ENCODE peak calls at places on chromosomes 4 and X, in six cellular contexts. P is SK-N-SH, H is HCT116, F is HepG2, Q is K562, N is H1. J is an unnamed sample.

GRCh38 chr4:6272863-6273660 is 3.4 kb downstream of the WFS1 start:
- DNase-seq in N (no peak), H (no peak), P (peak), Q (no peak), F (peak), J (peak)

GRCh38 chr4:6917445-6918241 is 8.0 kb downstream of the TBC1D14 start:
- DNase-seq in N (no peak), F (peak), Q (peak), H (peak), P (peak), J (no peak)

GRCh38 chr4:1901127-1901526 is 29.9 kb downstream of the NSD2 start:
- DNase-seq in N (no peak), F (no peak), Q (no peak), H (no peak), P (no peak), J (no peak)

GRCh38 chr4:170198742-170199141 is 109.0 kb upstream of the AADAT start:
- DNase-seq in P (no peak), F (no peak), N (no peak), H (peak), Q (no peak), J (no peak)

GRCh38 chr4:105061136-105061696 is 85.5 kb upstream of the TET2 start:
- DNase-seq in H (peak), N (no peak), F (peak), P (no peak), Q (peak), J (no peak)

GRCh38 chr4:6658635-6659075 is 18.2 kb downstream of the MRFAP1 start:
- DNase-seq in F (no peak), H (no peak), N (peak), P (no peak), Q (no peak), J (no peak)

GRCh38 chr4:176726803-176727202 is 65.9 kb downstream of the VEGFC start:
- DNase-seq in H (no peak), F (no peak), P (no peak), N (no peak), Q (no peak), J (no peak)

GRCh38 chr4:122765702-122766352 is 33.3 kb downstream of the BBS12 start:
- DNase-seq in P (no peak), Q (peak), H (no peak), N (no peak), F (no peak), J (no peak)

GRCh38 chrX:68077378-68077777 is 355.9 kb downstream of the OPHN1 start:
- DNase-seq in N (no peak), H (no peak), P (no peak), Q (no peak), F (no peak), J (no peak)

GRCh38 chr4:84221704-84222103 is 277.4 kb downstream of the NKX6-1 start:
- DNase-seq in H (no peak), Q (no peak), P (no peak), F (no peak), N (no peak), J (no peak)

GRCh38 chrX:72128881-72129280 is 2.8 kb downstream of the RTL5 start:
- DNase-seq in H (no peak), N (peak), Q (no peak), P (peak), F (peak), J (no peak)

GRCh38 chrX:16573781-16574180 is 76.2 kb upstream of the S100G start:
- DNase-seq in P (no peak), H (no peak), Q (no peak), F (no peak), N (no peak), J (no peak)

GRCh38 chrX:106615041-106615440 is 3.3 kb downstream of the RADX start:
- DNase-seq in F (no peak), H (no peak), P (no peak), N (no peak), Q (no peak), J (no peak)

GRCh38 chr4:118680808-118681207 is 4.4 kb upstream of the METTL14 start:
- DNase-seq in F (no peak), H (no peak), Q (no peak), N (no peak), P (no peak), J (no peak)

GRCh38 chr4:158667651-158668198 is 4.0 kb downstream of the C4orf46 start:
- DNase-seq in F (peak), P (peak), H (no peak), Q (peak), N (no peak), J (peak)

GRCh38 chr4:60744767-60745166 is 455.4 kb upstream of the ADGRL3 start:
- DNase-seq in F (no peak), Q (no peak), N (no peak), H (no peak), P (no peak), J (no peak)

GRCh38 chr4:110865611-110866254 is 242.9 kb upstream of the PITX2 start:
- DNase-seq in H (no peak), N (no peak), Q (no peak), F (no peak), P (no peak), J (no peak)

GRCh38 chr4:78776031-78776728 is at the start of gene BMP2K:
- DNase-seq in F (peak), Q (peak), N (peak), P (peak), H (peak), J (no peak)

GRCh38 chr4:69718376-69719293 is 41.8 kb downstream of the SULT1B1 start:
- DNase-seq in Q (no peak), P (no peak), F (no peak), N (no peak), H (no peak), J (no peak)

GRCh38 chr4:2252530-2252924 is 9.4 kb downstream of the MXD4 start:
- DNase-seq in N (no peak), Q (no peak), P (peak), F (no peak), H (no peak), J (no peak)

GRCh38 chrX:9597361-9598035 is 132.6 kb downstream of the TBL1X start:
- DNase-seq in Q (no peak), F (no peak), N (no peak), H (no peak), P (no peak), J (no peak)

GRCh38 chr4:82802906-82803305 is 4.3 kb upstream of the SCD5 start:
- DNase-seq in N (no peak), P (no peak), Q (no peak), H (no peak), F (no peak), J (no peak)

GRCh38 chr4:24477919-24478318 is 106.4 kb downstream of the DHX15 start:
- DNase-seq in F (no peak), H (no peak), Q (no peak), P (peak), N (no peak), J (no peak)

GRCh38 chr4:180840142-180840541 is 1403.1 kb upstream of the TENM3 start:
- DNase-seq in P (no peak), N (no peak), H (no peak), Q (no peak), F (no peak), J (no peak)

GRCh38 chr4:187065396-187065795 is 341.7 kb upstream of the FAT1 start:
- DNase-seq in H (no peak), N (no peak), Q (no peak), F (no peak), P (no peak), J (no peak)

GRCh38 chrX:64975491-64975890 is 759 bp downstream of the ZC4H2 start:
- DNase-seq in F (peak), Q (no peak), N (peak), P (peak), H (no peak), J (no peak)

GRCh38 chr4:73698217-73698616 is 42.2 kb upstream of the CXCL8 start:
- DNase-seq in N (no peak), H (no peak), P (no peak), F (no peak), Q (no peak), J (no peak)

GRCh38 chrX:46770817-46771163 is 11.9 kb upstream of the SLC9A7 start:
- DNase-seq in Q (no peak), N (no peak), P (no peak), F (no peak), H (no peak), J (no peak)

GRCh38 chr4:187908731-187909130 is 86.8 kb upstream of the ZFP42 start:
- DNase-seq in Q (no peak), P (no peak), F (no peak), H (no peak), N (no peak), J (no peak)

GRCh38 chr4:13656569-13656988 is 29.1 kb upstream of the BOD1L1 start:
- DNase-seq in F (peak), N (peak), Q (peak), H (no peak), P (peak), J (peak)

GRCh38 chrX:150873616-150874015 is 24.9 kb downstream of the CD99L2 start:
- DNase-seq in F (no peak), P (no peak), Q (no peak), N (no peak), H (peak), J (no peak)

GRCh38 chrX:340121-340520 is 21.5 kb upstream of the GTPBP6 start:
- DNase-seq in F (no peak), Q (no peak), H (no peak), N (no peak), P (no peak), J (no peak)

GRCh38 chr4:25144870-25145481 is 15.3 kb downstream of the SEPSECS start:
- DNase-seq in P (peak), Q (peak), N (no peak), F (no peak), H (peak), J (no peak)

GRCh38 chrX:150700107-150700506 is 6.9 kb downstream of the MTMR1 start:
- DNase-seq in Q (no peak), H (no peak), P (no peak), N (no peak), F (no peak), J (no peak)

GRCh38 chr4:87093443-87094123 is 126.8 kb downstream of the KLHL8 start:
- DNase-seq in Q (peak), F (peak), P (peak), H (peak), N (no peak), J (peak)

GRCh38 chrX:69305333-69306062 is 140.2 kb upstream of the PJA1 start:
- DNase-seq in F (no peak), N (peak), H (no peak), P (no peak), Q (no peak), J (no peak)

GRCh38 chrX:69309074-69309792 is 144.0 kb upstream of the PJA1 start:
- DNase-seq in N (no peak), Q (no peak), F (peak), P (no peak), H (no peak), J (no peak)

GRCh38 chrX:69307736-69308135 is 142.5 kb upstream of the PJA1 start:
- DNase-seq in N (no peak), F (no peak), Q (no peak), P (no peak), H (no peak), J (no peak)

GRCh38 chrX:69307029-69307428 is 141.8 kb upstream of the PJA1 start:
- DNase-seq in F (no peak), P (no peak), Q (no peak), H (no peak), N (no peak), J (no peak)

GRCh38 chrX:69306063-69306404 is 140.8 kb upstream of the PJA1 start:
- DNase-seq in N (no peak), F (no peak), P (no peak), H (no peak), Q (no peak), J (no peak)
- TF ChIP-seq SIN3A in N (no peak), F (no peak), P (no peak), H (no peak), Q (no peak), J (no peak)

GRCh38 chrX:120556251-120556650 is 4.5 kb downstream of the CUL4B start:
- DNase-seq in Q (no peak), P (no peak), N (no peak), F (no peak), H (no peak), J (no peak)
- TF ChIP-seq SIN3A in Q (no peak), P (no peak), N (no peak), F (no peak), H (no peak), J (no peak)

GRCh38 chr4:149708513-149709175 is 107.0 kb downstream of the IQCM start:
- DNase-seq in H (peak), Q (no peak), N (no peak), F (no peak), P (no peak), J (no peak)

GRCh38 chr4:149707862-149708261 is 107.8 kb downstream of the IQCM start:
- DNase-seq in P (no peak), Q (no peak), F (no peak), H (no peak), N (no peak), J (no peak)

GRCh38 chr4:149709640-149710039 is 106.0 kb downstream of the IQCM start:
- DNase-seq in H (no peak), N (no peak), F (no peak), P (no peak), Q (no peak), J (no peak)

GRCh38 chr4:149702414-149703108 is 113.1 kb downstream of the IQCM start:
- DNase-seq in N (no peak), H (no peak), P (no peak), F (no peak), Q (no peak), J (no peak)

DNA sequence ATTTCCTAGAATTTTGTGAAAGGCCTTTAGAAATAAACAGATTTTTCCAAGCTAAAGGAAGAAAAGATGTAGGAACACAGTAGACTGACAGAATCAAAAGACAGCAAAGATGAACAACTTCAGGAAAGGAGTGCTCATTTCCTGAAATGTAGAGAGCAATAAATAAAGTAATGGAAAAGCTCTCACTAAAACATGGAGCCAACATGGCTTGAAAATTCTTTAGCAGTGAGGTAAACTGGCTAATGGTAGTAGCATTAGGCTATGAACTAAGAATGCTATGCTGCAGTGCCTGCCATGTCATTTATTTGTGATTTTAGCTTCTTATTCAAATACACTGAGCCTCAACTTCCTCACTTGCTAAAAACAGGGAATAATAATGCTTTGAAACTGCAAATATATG is 108.7 kb downstream of the IQCM start:
- DNase-seq in Q (no peak), P (no peak), F (no peak), H (no peak), N (no peak), J (no peak)
- TF ChIP-seq SIN3A in Q (no peak), P (no peak), F (no peak), H (no peak), N (no peak), J (no peak)

DNA sequence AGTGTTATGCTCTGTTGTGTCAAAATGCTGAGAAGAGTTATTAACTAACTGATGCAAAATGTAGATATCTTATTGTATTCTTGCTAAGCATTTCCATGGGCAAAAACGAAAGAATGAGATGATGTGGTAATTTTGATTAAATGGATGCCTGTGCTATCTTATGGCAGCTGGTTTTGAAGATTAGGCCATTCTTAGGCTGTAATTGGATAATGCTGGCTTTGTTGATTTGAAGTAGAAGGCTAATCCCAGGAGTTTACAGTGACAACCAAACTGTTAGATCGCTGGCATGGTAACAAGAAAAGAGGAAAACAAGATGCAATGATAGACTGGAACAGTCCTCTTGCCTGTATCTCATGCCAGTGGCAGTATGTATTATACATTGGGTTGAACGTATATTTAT is 74.1 kb upstream of the WDR44 start:
- DNase-seq in N (no peak), F (no peak), P (peak), Q (peak), H (no peak), J (no peak)
- TF ChIP-seq SIN3A in N (no peak), F (no peak), P (no peak), Q (no peak), H (no peak), J (no peak)